ENCODE peak calls at places on chromosomes 2 and 18, in ten cellular contexts. D is HFF-Myc; U is fibroblast of pulmonary artery; C is heart left ventricle; O is activated CD8-positive, alpha-beta T cell treated with anti-CD3 and anti-CD28 coated beads for 36 hours; Y is testis; L is IMR-90; R is kidney epithelial cell; Z is H9; P is foreskin fibroblast. V is an unnamed sample.
A peak's percentile ranks its signal among the peaks of the same experiment; 100 is the strongest.

GRCh38 chr2:240135706-240136012 is 446 bp downstream of the COPS9 start:
- DNase-seq in C (no peak), L (no peak), R (no peak), O (no peak), U (no peak), P (no peak), Z (no peak), D (no peak), Y (no peak), V (no peak)

GRCh38 chr2:27080140-27080469 is 1.7 kb downstream of the EMILIN1 start:
- DNase-seq in O (no peak), U (no peak), C (no peak), Y (no peak), L (no peak), P (no peak), R (no peak), Z (no peak), D (no peak), V (no peak)

GRCh38 chr2:193502363-193503035 is 1307.8 kb upstream of the TMEFF2 start:
- DNase-seq in Y (peak; percentile 48), Z (peak; percentile 95), R (no peak), L (no peak), P (no peak), C (no peak), U (peak; percentile 2), O (no peak), D (no peak), V (peak; percentile 59)

GRCh38 chr2:79876430-79876829 is 363.6 kb downstream of the CTNNA2 start:
- DNase-seq in P (no peak), L (peak; percentile 2), U (no peak), D (no peak), Y (peak; percentile 45), C (no peak), R (no peak), Z (no peak), O (no peak), V (no peak)

GRCh38 chr2:100741880-100742814 is 77.8 kb upstream of the NPAS2 start:
- DNase-seq in O (no peak), L (peak; percentile 98), Z (no peak), C (peak; percentile 55), Y (no peak), P (peak; percentile 92), U (peak; percentile 99), D (peak; percentile 88), R (peak; percentile 82), V (no peak)

GRCh38 chr2:55910077-55910476 is 13.5 kb downstream of the EFEMP1 start:
- DNase-seq in P (no peak), O (no peak), Y (no peak), L (no peak), D (no peak), U (no peak), Z (no peak), R (no peak), C (no peak), V (no peak)

GRCh38 chr2:95530734-95531133 is 46.2 kb upstream of the TRIM43B start:
- DNase-seq in C (no peak), R (no peak), Z (no peak), O (peak; percentile 20), P (no peak), L (peak; percentile 88), D (no peak), Y (no peak), U (peak; percentile 44), V (no peak)

GRCh38 chr2:120930861-120931260 is 195.2 kb downstream of the GLI2 start:
- DNase-seq in P (no peak), D (no peak), Y (no peak), Z (no peak), C (no peak), O (no peak), L (no peak), R (no peak), U (no peak), V (no peak)

GRCh38 chr2:186726938-186727337 is 33.1 kb downstream of the FAM171B start:
- DNase-seq in O (no peak), L (peak; percentile 60), C (no peak), Y (no peak), D (no peak), Z (no peak), P (peak; percentile 9), R (no peak), U (peak; percentile 6), V (no peak)

GRCh38 chr2:142734231-142734630 is 143.2 kb upstream of the KYNU start:
- DNase-seq in D (no peak), Z (no peak), L (no peak), P (no peak), C (no peak), O (no peak), Y (no peak), U (no peak), R (no peak), V (no peak)
- TF ChIP-seq CTCF in D (no peak), Z (peak; percentile 42), L (peak; percentile 11), P (no peak), C (no peak), O (no peak), Y (no peak), U (peak; percentile 14), R (no peak), V (peak; percentile 19)

GRCh38 chr2:122191331-122191730 is 435.9 kb downstream of the TSN start:
- DNase-seq in Z (peak; percentile 75), U (peak; percentile 72), D (no peak), Y (peak; percentile 75), C (no peak), O (peak; percentile 4), R (no peak), P (no peak), L (no peak), V (peak; percentile 19)
- TF ChIP-seq CTCF in Z (peak; percentile 78), U (peak; percentile 68), D (no peak), Y (no peak), C (peak; percentile 17), O (no peak), R (peak; percentile 70), P (peak; percentile 10), L (no peak), V (peak; percentile 67)

DNA sequence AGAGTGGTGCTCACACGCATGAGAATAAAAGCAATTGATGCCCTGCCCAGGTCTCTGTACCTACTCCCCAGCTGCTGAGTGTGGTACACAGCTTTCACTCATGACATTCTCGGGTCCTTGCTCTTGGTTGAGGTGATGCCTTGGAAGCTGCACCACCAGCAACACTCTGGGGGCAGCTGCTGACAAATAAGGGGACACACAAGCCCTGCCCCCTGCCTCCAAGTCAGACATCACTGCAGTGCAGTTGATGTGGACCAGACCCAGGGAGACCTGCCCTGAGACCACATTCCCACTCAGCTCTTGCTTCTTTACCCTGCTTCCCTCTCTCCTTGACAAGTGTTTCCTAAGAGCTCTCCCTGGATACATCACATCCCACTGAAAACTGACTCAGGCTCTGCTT is 225.6 kb downstream of the ZBTB7C start:
- DNase-seq in Y (no peak), Z (no peak), U (no peak), L (no peak), P (no peak), O (no peak), C (no peak), R (no peak), D (no peak), V (no peak)
- TF ChIP-seq CTCF in Y (no peak), Z (no peak), U (no peak), L (no peak), P (no peak), O (no peak), C (no peak), R (no peak), D (no peak), V (no peak)

GRCh38 chr2:8802741-8803140 is 34.7 kb downstream of the KIDINS220 start:
- DNase-seq in C (no peak), P (no peak), U (no peak), D (no peak), L (no peak), Z (no peak), O (no peak), R (no peak), Y (no peak), V (no peak)

GRCh38 chr2:8806885-8807701 is 30.3 kb downstream of the KIDINS220 start:
- DNase-seq in L (no peak), O (no peak), Y (no peak), U (no peak), P (no peak), R (no peak), C (no peak), D (no peak), Z (no peak), V (no peak)

GRCh38 chr2:8800821-8801220 is 36.6 kb downstream of the KIDINS220 start:
- DNase-seq in C (no peak), R (no peak), O (no peak), U (no peak), Z (no peak), Y (no peak), D (no peak), P (no peak), L (peak; percentile 23), V (no peak)

GRCh38 chr2:8805278-8806045 is 32.0 kb downstream of the KIDINS220 start:
- DNase-seq in R (no peak), Z (no peak), Y (peak; percentile 30), L (no peak), U (no peak), D (no peak), P (no peak), C (peak; percentile 69), O (no peak), V (no peak)

DNA sequence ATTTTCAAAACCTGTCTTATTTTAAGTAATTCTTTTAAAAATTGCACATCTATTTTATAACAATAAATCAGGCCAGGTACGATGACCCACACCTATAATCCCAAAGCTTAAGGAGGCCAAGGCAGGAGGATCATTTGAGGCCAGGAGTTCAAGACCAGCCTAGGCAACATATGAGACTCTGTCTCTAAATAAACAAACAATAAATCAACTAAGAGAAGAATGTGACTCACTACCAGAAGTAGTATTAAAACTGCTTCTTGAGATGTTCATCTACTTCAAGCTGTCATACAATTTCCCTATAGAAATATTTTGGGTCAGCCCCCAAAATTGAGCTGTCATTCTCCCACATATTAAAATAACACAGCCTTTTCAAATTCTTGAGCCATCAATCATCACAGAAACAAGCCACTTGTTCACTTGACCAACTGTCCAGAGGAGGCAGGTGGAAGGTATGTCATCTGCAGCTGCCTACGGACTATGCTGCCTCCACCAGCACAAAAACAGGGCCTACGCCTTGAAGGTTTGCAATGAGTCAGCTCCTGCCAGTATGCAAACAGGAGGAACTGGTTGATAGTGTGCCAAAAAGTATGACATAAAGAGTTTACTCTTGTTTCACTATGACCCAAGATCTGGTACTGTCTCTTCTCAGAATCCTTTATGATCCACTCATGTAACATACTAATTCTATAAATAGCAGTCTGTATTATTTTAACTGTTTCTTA is 33.6 kb downstream of the KIDINS220 start:
- DNase-seq in P (peak; percentile 70), D (peak; percentile 72), Y (no peak), C (peak; percentile 37), O (peak; percentile 68), U (peak; percentile 94), R (peak; percentile 83), Z (no peak), L (peak; percentile 97), V (no peak)
- TF ChIP-seq CTCF in P (no peak), D (no peak), Y (no peak), C (no peak), O (no peak), U (peak; percentile 23), R (peak; percentile 9), Z (no peak), L (no peak), V (no peak)

GRCh38 chr18:34928754-34929335 is 112.4 kb upstream of the MAPRE2 start:
- DNase-seq in D (no peak), P (no peak), R (no peak), U (no peak), L (no peak), O (no peak), Z (no peak), C (no peak), Y (no peak), V (no peak)
- TF ChIP-seq CTCF in D (no peak), P (no peak), R (no peak), U (no peak), L (no peak), O (no peak), Z (no peak), C (no peak), Y (no peak), V (no peak)

GRCh38 chr2:230999477-230999876 is 3.6 kb downstream of the SPATA3 start:
- DNase-seq in Z (no peak), P (no peak), L (no peak), D (no peak), U (no peak), O (no peak), R (no peak), Y (no peak), C (no peak), V (no peak)
- TF ChIP-seq CTCF in Z (no peak), P (no peak), L (no peak), D (no peak), U (no peak), O (no peak), R (no peak), Y (no peak), C (no peak), V (no peak)